ENCODE peak calls at places on chromosomes 13 and 19, in five cellular contexts. One of them, this sample, is unnamed.

GRCh38 chr19:28130066-28130511 is 1082.9 kb downstream of the UQCRFS1 start:
- DNase-seq in IMR-90: no peak
- DNase-seq in SK-N-SH: no peak
- DNase-seq in HepG2: no peak
- DNase-seq in K562: no peak
- DNase-seq in this sample: peak

GRCh38 chr19:32387701-32388392 is 17.7 kb upstream of the DPY19L3 start:
- DNase-seq in SK-N-SH: no peak
- DNase-seq in IMR-90: peak
- DNase-seq in K562: no peak
- DNase-seq in HepG2: no peak
- DNase-seq in this sample: no peak

GRCh38 chr13:21101865-21102576 is 40.6 kb upstream of the LATS2 start:
- DNase-seq in HepG2: peak
- DNase-seq in IMR-90: no peak
- DNase-seq in SK-N-SH: no peak
- DNase-seq in K562: no peak
- DNase-seq in this sample: no peak

GRCh38 chr19:33247441-33247819 is 21.8 kb upstream of the SLC7A10 start:
- DNase-seq in IMR-90: no peak
- DNase-seq in SK-N-SH: peak
- DNase-seq in K562: no peak
- DNase-seq in HepG2: no peak
- DNase-seq in this sample: no peak

GRCh38 chr13:111857846-111858560 is 208.9 kb upstream of the SOX1 start:
- DNase-seq in K562: no peak
- DNase-seq in IMR-90: no peak
- DNase-seq in HepG2: no peak
- DNase-seq in SK-N-SH: no peak
- DNase-seq in this sample: no peak

GRCh38 chr19:15251010-15251748 is 18.9 kb upstream of the EPHX3 start:
- DNase-seq in SK-N-SH: no peak
- DNase-seq in IMR-90: peak
- DNase-seq in HepG2: no peak
- DNase-seq in K562: no peak
- DNase-seq in this sample: no peak

GRCh38 chr19:1248454-1249297 is at the start of gene MIDN:
- DNase-seq in K562: peak
- DNase-seq in SK-N-SH: peak
- DNase-seq in IMR-90: peak
- DNase-seq in HepG2: peak
- DNase-seq in this sample: no peak

GRCh38 chr13:61170791-61171330 is 244.8 kb downstream of the PCDH20 start:
- DNase-seq in HepG2: no peak
- DNase-seq in IMR-90: no peak
- DNase-seq in K562: no peak
- DNase-seq in SK-N-SH: no peak
- DNase-seq in this sample: no peak

GRCh38 chr13:71866173-71867091 is 572 bp downstream of the DACH1 start:
- DNase-seq in SK-N-SH: peak
- DNase-seq in HepG2: no peak
- DNase-seq in IMR-90: no peak
- DNase-seq in K562: no peak
- DNase-seq in this sample: no peak

GRCh38 chr13:110536006-110536693 is 25.4 kb downstream of the RAB20 start:
- DNase-seq in HepG2: no peak
- DNase-seq in K562: no peak
- DNase-seq in SK-N-SH: no peak
- DNase-seq in IMR-90: no peak
- DNase-seq in this sample: no peak

GRCh38 chr19:56108447-56109195 is 12.5 kb downstream of the ZNF787 start:
- DNase-seq in HepG2: no peak
- DNase-seq in SK-N-SH: no peak
- DNase-seq in K562: no peak
- DNase-seq in IMR-90: peak
- DNase-seq in this sample: no peak

GRCh38 chr13:28394422-28394821 is 100.5 kb downstream of the FLT1 start:
- DNase-seq in SK-N-SH: no peak
- DNase-seq in K562: no peak
- DNase-seq in HepG2: no peak
- DNase-seq in IMR-90: peak
- DNase-seq in this sample: no peak

GRCh38 chr19:43562698-43563241 is 12.6 kb downstream of the XRCC1 start:
- DNase-seq in HepG2: no peak
- DNase-seq in IMR-90: peak
- DNase-seq in SK-N-SH: no peak
- DNase-seq in K562: no peak
- DNase-seq in this sample: peak

GRCh38 chr13:111460548-111461444 is 140.4 kb downstream of the TEX29 start:
- DNase-seq in SK-N-SH: peak
- DNase-seq in IMR-90: peak
- DNase-seq in HepG2: peak
- DNase-seq in K562: no peak
- DNase-seq in this sample: no peak

GRCh38 chr13:101267656-101268055 is 148.7 kb downstream of the NALCN start:
- DNase-seq in HepG2: no peak
- DNase-seq in K562: no peak
- DNase-seq in SK-N-SH: no peak
- DNase-seq in IMR-90: no peak
- DNase-seq in this sample: no peak

GRCh38 chr19:4722671-4723464 is 774 bp downstream of the DPP9 start:
- DNase-seq in SK-N-SH: no peak
- DNase-seq in HepG2: no peak
- DNase-seq in IMR-90: peak
- DNase-seq in K562: no peak
- DNase-seq in this sample: no peak

GRCh38 chr19:57850553-57851017 is 926 bp downstream of the ZNF587 start:
- DNase-seq in K562: peak
- DNase-seq in HepG2: peak
- DNase-seq in SK-N-SH: peak
- DNase-seq in IMR-90: peak
- DNase-seq in this sample: no peak

GRCh38 chr13:84126671-84127171 is 244.4 kb upstream of the SLITRK1 start:
- DNase-seq in K562: no peak
- DNase-seq in HepG2: no peak
- DNase-seq in IMR-90: no peak
- DNase-seq in SK-N-SH: no peak
- DNase-seq in this sample: peak

GRCh38 chr19:3365447-3366103 is 808 bp upstream of the NFIC start:
- DNase-seq in IMR-90: peak
- DNase-seq in K562: no peak
- DNase-seq in HepG2: no peak
- DNase-seq in SK-N-SH: peak
- DNase-seq in this sample: no peak

GRCh38 chr13:104143760-104144406 is 1077.7 kb upstream of the SLC10A2 start:
- DNase-seq in HepG2: no peak
- DNase-seq in SK-N-SH: no peak
- DNase-seq in K562: no peak
- DNase-seq in IMR-90: no peak
- DNase-seq in this sample: no peak

GRCh38 chr13:52371736-52372247 is 34.2 kb downstream of the THSD1 start:
- DNase-seq in HepG2: peak
- DNase-seq in IMR-90: peak
- DNase-seq in SK-N-SH: peak
- DNase-seq in K562: no peak
- DNase-seq in this sample: no peak

GRCh38 chr19:19672816-19673215 is 4.2 kb downstream of the ZNF101 start:
- DNase-seq in SK-N-SH: no peak
- DNase-seq in IMR-90: no peak
- DNase-seq in HepG2: no peak
- DNase-seq in K562: no peak
- DNase-seq in this sample: no peak

GRCh38 chr19:50724522-50725217 is 1.5 kb downstream of the CLEC11A start:
- DNase-seq in SK-N-SH: peak
- DNase-seq in K562: peak
- DNase-seq in IMR-90: peak
- DNase-seq in HepG2: peak
- DNase-seq in this sample: peak

GRCh38 chr13:59398127-59398526 is 765.6 kb downstream of the DIAPH3 start:
- DNase-seq in IMR-90: no peak
- DNase-seq in SK-N-SH: peak
- DNase-seq in K562: no peak
- DNase-seq in HepG2: no peak
- DNase-seq in this sample: no peak

GRCh38 chr19:29812080-29812880 is 489 bp downstream of the CCNE1 start:
- DNase-seq in HepG2: no peak
- DNase-seq in SK-N-SH: peak
- DNase-seq in K562: peak
- DNase-seq in IMR-90: no peak
- DNase-seq in this sample: no peak

GRCh38 chr13:102183509-102184182 is 218.2 kb downstream of the FGF14 start:
- DNase-seq in HepG2: no peak
- DNase-seq in K562: no peak
- DNase-seq in SK-N-SH: no peak
- DNase-seq in IMR-90: no peak
- DNase-seq in this sample: no peak

GRCh38 chr13:49248433-49249002 is 793 bp downstream of the CDADC1 start:
- DNase-seq in HepG2: peak
- DNase-seq in SK-N-SH: peak
- DNase-seq in IMR-90: peak
- DNase-seq in K562: no peak
- DNase-seq in this sample: no peak

GRCh38 chr13:50358221-50358620 is 343.0 kb downstream of the KCNRG start:
- DNase-seq in HepG2: no peak
- DNase-seq in K562: no peak
- DNase-seq in SK-N-SH: peak
- DNase-seq in IMR-90: no peak
- DNase-seq in this sample: no peak

GRCh38 chr19:35842666-35843272 is 9.5 kb downstream of the NPHS1 start:
- DNase-seq in K562: no peak
- DNase-seq in IMR-90: no peak
- DNase-seq in HepG2: no peak
- DNase-seq in SK-N-SH: no peak
- DNase-seq in this sample: no peak

GRCh38 chr13:64377606-64378005 is 2852.5 kb downstream of the PCDH9 start:
- DNase-seq in SK-N-SH: no peak
- DNase-seq in K562: no peak
- DNase-seq in HepG2: no peak
- DNase-seq in IMR-90: no peak
- DNase-seq in this sample: no peak

GRCh38 chr19:3980353-3981251 is 4.7 kb downstream of the EEF2 start:
- DNase-seq in HepG2: no peak
- DNase-seq in SK-N-SH: peak
- DNase-seq in K562: peak
- DNase-seq in IMR-90: no peak
- DNase-seq in this sample: no peak

GRCh38 chr13:25753976-25754375 is 297.8 kb downstream of the SHISA2 start:
- DNase-seq in HepG2: no peak
- DNase-seq in IMR-90: no peak
- DNase-seq in SK-N-SH: no peak
- DNase-seq in K562: no peak
- DNase-seq in this sample: no peak

DNA sequence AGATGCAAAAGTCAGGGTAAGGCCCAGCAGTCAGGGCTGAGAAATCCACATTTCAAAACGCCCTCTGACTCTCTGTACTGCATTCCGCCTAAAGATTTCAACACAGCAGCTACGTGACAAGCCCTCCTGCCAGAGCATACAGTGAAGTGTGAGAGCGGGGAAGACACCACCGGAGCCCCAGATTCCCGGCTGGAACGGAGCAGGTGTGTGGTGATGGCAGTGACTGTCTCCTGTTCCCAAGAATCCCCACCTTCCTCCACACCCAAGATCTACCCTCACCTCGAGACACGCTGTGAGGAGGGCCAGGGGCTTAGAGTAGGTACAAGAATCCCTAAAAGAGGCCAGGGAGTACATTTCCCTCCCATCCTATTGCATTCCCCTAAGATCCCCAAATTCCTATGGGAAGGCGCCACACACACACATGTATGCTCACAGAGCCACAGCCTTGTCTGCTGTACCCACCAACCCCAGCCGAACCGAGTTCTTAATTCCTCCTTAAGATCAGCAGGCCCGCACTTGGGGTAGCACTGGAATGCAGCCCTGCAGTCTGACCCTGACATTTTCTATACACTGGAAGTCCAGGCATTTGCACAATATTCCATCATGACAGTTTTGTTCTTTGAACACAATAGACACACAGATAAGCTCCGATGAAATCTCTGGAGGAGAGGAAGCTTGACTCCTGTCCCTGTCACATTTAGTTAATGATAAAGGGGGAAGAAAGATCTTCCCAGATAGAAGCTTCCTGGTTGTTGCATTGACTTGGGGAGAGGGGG is 102.9 kb downstream of the FOXO1 start:
- DNase-seq in IMR-90: no peak
- DNase-seq in SK-N-SH: peak
- DNase-seq in HepG2: peak
- DNase-seq in K562: no peak
- DNase-seq in this sample: no peak
- TF ChIP-seq SMC3 in IMR-90: no peak
- TF ChIP-seq SMC3 in SK-N-SH: no peak
- TF ChIP-seq SMC3 in HepG2: no peak
- TF ChIP-seq SMC3 in K562: no peak
- TF ChIP-seq SMC3 in this sample: no peak

GRCh38 chr19:37966211-37967072 is 59.4 kb downstream of the SIPA1L3 start:
- DNase-seq in HepG2: no peak
- DNase-seq in SK-N-SH: no peak
- DNase-seq in IMR-90: peak
- DNase-seq in K562: no peak
- DNase-seq in this sample: no peak
- H3K4me2 ChIP-seq in HepG2: peak
- H3K4me2 ChIP-seq in SK-N-SH: no peak
- H3K4me2 ChIP-seq in IMR-90: no peak
- H3K4me2 ChIP-seq in K562: no peak
- H3K4me2 ChIP-seq in this sample: no peak

GRCh38 chr19:13962738-13963602 is 10.7 kb downstream of the DCAF15 start:
- DNase-seq in SK-N-SH: no peak
- DNase-seq in HepG2: no peak
- DNase-seq in K562: no peak
- DNase-seq in IMR-90: peak
- DNase-seq in this sample: no peak
- H3K9ac ChIP-seq in SK-N-SH: no peak
- H3K9ac ChIP-seq in HepG2: no peak
- H3K9ac ChIP-seq in K562: no peak
- H3K9ac ChIP-seq in IMR-90: no peak
- H3K9ac ChIP-seq in this sample: no peak

GRCh38 chr13:94682229-94682628 is 30.1 kb downstream of the SOX21 start:
- DNase-seq in IMR-90: no peak
- DNase-seq in SK-N-SH: no peak
- DNase-seq in HepG2: no peak
- DNase-seq in K562: no peak
- DNase-seq in this sample: no peak
- TF ChIP-seq SMC3 in IMR-90: no peak
- TF ChIP-seq SMC3 in SK-N-SH: no peak
- TF ChIP-seq SMC3 in HepG2: no peak
- TF ChIP-seq SMC3 in K562: no peak
- TF ChIP-seq SMC3 in this sample: no peak